ENCODE peak calls at places on chromosomes 7 and 10, in eight cellular contexts. D is foreskin fibroblast; Z is HFFc6; H is Calu3; U is GM12865; K is activated CD8-positive, alpha-beta T cell treated with anti-CD3 and anti-CD28 coated beads for 36 hours; C is neural crest cell; W is MCF 10A. G is an unnamed sample.

GRCh38 chr7:120986665-120987064 is 1.8 kb upstream of the CPED1 start:
- DNase-seq in D (no peak), Z (no peak), H (no peak), U (no peak), K (no peak), C (no peak), W (no peak), G (no peak)

GRCh38 chr10:10788761-10789160 is 228.9 kb upstream of the CELF2 start:
- DNase-seq in D (no peak), Z (no peak), H (no peak), U (no peak), K (no peak), C (no peak), W (no peak), G (no peak)

GRCh38 chr10:16967000-16967865 is 150.0 kb upstream of the RSU1 start:
- DNase-seq in D (peak; percentile 64), Z (peak; percentile 33), H (no peak), U (no peak), K (peak; percentile 10), C (no peak), W (peak; percentile 13), G (no peak)

GRCh38 chr10:12910835-12911234 is 90.7 kb downstream of the CCDC3 start:
- DNase-seq in D (no peak), Z (no peak), H (no peak), U (no peak), K (no peak), C (no peak), W (no peak), G (no peak)

GRCh38 chr10:44415121-44415520 is 30.2 kb upstream of the CXCL12 start:
- DNase-seq in D (no peak), Z (peak; percentile 26), H (no peak), U (no peak), K (no peak), C (no peak), W (no peak), G (no peak)

GRCh38 chr10:66941491-66941890 is 15.7 kb downstream of the LRRTM3 start:
- DNase-seq in D (no peak), Z (no peak), H (no peak), U (no peak), K (no peak), C (no peak), W (no peak), G (no peak)

GRCh38 chr7:112723416-112723815 is 66.8 kb downstream of the TMEM168 start:
- DNase-seq in D (peak; percentile 45), Z (peak; percentile 41), H (no peak), U (no peak), K (no peak), C (no peak), W (no peak), G (no peak)

GRCh38 chr10:93827035-93827804 is 66.6 kb upstream of the SLC35G1 start:
- DNase-seq in D (no peak), Z (no peak), H (no peak), U (no peak), K (no peak), C (no peak), W (no peak), G (no peak)

GRCh38 chr10:86288695-86289576 is 77.7 kb downstream of the GRID1 start:
- DNase-seq in D (no peak), Z (no peak), H (no peak), U (no peak), K (no peak), C (no peak), W (no peak), G (no peak)

GRCh38 chr7:150420987-150421674 is 29.3 kb upstream of the GIMAP8 start:
- DNase-seq in D (peak; percentile 70), Z (peak; percentile 65), H (peak; percentile 88), U (peak; percentile 90), K (peak; percentile 94), C (peak; percentile 87), W (peak; percentile 83), G (peak; percentile 88)

GRCh38 chr7:12554421-12554820 is 16.1 kb upstream of the SCIN start:
- DNase-seq in D (no peak), Z (no peak), H (no peak), U (no peak), K (no peak), C (no peak), W (no peak), G (no peak)

DNA sequence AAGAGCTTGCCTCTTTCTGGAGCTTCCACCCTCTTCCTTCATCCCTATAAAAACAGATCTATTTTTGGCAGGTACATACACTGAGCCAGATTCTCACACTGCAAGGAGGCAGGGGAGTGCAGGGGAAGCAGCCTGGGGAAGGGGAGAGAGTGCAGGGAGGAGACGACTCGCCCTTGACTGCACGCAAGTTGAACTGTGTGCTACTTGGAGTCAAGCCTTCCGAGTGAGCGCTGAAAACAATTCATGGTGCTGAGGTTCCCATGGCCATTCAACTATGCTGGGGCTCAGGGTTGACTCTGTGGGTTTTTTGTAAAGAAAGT is 51.3 kb downstream of the HSPA12A start:
- DNase-seq in D (no peak), Z (no peak), H (no peak), U (no peak), K (no peak), C (no peak), W (no peak), G (no peak)
- TF ChIP-seq CTCF in D (no peak), Z (no peak), H (no peak), U (no peak), K (no peak), C (no peak), W (no peak), G (no peak)

GRCh38 chr7:99311702-99312101 is 14.0 kb upstream of the ARPC1A start:
- DNase-seq in D (no peak), Z (no peak), H (no peak), U (no peak), K (no peak), C (no peak), W (peak; percentile 16), G (no peak)

GRCh38 chr7:99313204-99313573 is 12.5 kb upstream of the ARPC1A start:
- DNase-seq in D (no peak), Z (no peak), H (no peak), U (peak; percentile 28), K (no peak), C (no peak), W (no peak), G (no peak)

GRCh38 chr7:99314504-99314903 is 11.2 kb upstream of the ARPC1A start:
- DNase-seq in D (no peak), Z (no peak), H (no peak), U (peak; percentile 73), K (peak; percentile 78), C (no peak), W (peak; percentile 31), G (peak; percentile 47)

GRCh38 chr7:99310004-99310403 is 15.7 kb upstream of the ARPC1A start:
- DNase-seq in D (no peak), Z (no peak), H (no peak), U (no peak), K (no peak), C (no peak), W (no peak), G (no peak)

GRCh38 chr7:99312316-99313203 is 13.1 kb upstream of the ARPC1A start:
- DNase-seq in D (peak; percentile 29), Z (peak; percentile 51), H (peak; percentile 72), U (peak; percentile 74), K (peak; percentile 85), C (peak; percentile 74), W (peak; percentile 74), G (peak; percentile 77)
- TF ChIP-seq CTCF in D (peak; percentile 78), Z (peak; percentile 97), H (peak; percentile 61), U (peak; percentile 85), K (peak; percentile 94), C (peak; percentile 93), W (peak; percentile 92), G (peak; percentile 73)

DNA sequence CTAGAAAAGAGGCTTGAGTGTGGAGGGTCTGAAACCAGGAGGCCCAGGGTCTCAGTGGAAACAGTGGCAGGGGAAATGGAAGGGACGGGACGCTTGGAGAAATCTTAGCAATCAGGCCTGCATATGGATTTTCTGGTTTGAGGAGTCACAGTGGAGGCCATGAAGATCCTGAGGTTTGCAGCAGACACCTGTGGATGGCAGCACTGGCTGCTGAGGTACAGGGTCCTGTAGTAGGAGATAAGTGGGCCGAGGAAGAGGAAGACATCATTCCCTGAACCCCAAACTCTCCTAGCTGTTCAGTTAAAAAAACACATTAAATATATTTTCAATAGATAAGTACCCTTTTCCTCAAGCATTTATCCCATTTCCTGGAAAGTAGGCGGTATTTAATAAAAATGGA is 208.8 kb upstream of the IGFBP3 start:
- DNase-seq in D (no peak), Z (no peak), H (no peak), U (no peak), K (no peak), C (no peak), W (peak; percentile 44), G (no peak)
- TF ChIP-seq CTCF in D (no peak), Z (no peak), H (no peak), U (no peak), K (no peak), C (no peak), W (peak; percentile 45), G (no peak)

GRCh38 chr10:32981760-32982159 is 23.7 kb upstream of the ITGB1 start:
- DNase-seq in D (no peak), Z (peak; percentile 34), H (peak; percentile 61), U (no peak), K (peak; percentile 14), C (no peak), W (peak; percentile 28), G (no peak)

GRCh38 chr10:32982293-32982709 is 24.3 kb upstream of the ITGB1 start:
- DNase-seq in D (peak; percentile 82), Z (peak; percentile 89), H (peak; percentile 61), U (no peak), K (no peak), C (no peak), W (peak; percentile 53), G (no peak)

GRCh38 chr10:32980242-32980557 is 22.2 kb upstream of the ITGB1 start:
- DNase-seq in D (no peak), Z (no peak), H (no peak), U (no peak), K (no peak), C (no peak), W (no peak), G (no peak)

GRCh38 chr10:32979041-32979440 is 21.0 kb upstream of the ITGB1 start:
- DNase-seq in D (peak; percentile 56), Z (no peak), H (no peak), U (no peak), K (no peak), C (no peak), W (no peak), G (no peak)

DNA sequence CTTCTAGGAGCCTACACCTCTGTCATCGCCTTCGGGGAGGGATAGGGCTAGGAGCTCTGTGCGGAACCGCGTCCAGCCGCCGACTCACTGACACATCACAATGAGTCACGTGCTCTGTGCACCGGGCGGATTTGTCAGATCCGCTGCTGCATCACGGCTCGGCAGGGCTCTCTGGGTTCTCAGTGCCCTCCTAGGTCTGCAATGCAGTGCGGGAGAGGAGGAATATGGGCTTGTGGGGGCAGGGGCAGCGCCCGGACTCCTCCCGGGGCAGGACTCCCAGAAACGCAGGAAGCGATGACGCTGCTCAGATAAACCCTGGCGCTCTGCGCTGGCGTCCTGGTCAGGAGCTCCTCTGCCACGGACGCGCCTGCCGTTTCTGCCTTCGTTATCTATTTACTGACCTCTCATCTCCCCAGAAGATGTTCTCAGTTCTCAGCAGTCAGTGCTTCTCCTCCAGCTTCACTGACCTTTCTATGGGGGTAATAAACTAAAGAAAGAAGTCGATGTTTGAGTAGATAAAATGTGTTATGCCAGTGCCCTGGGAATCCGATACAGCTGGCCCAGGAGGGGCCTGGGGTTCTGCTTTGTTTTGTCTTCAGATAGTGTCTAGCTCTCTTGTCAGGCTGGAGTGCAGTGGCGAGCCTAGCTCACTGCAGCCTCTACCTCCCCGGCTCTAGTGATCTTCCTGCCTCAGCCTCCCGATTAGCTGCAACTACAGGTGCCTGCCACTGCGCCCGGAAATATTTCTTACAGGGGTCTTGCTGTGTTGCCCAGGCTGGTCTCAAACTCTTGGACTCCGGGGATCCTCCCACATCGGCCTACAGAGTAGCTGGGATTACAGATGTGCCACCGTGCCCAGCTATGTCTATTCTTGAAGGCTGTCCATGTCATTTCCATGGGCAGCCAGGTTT is 22.8 kb upstream of the ITGB1 start:
- DNase-seq in D (peak; percentile 100), Z (peak; percentile 100), H (peak; percentile 93), U (peak; percentile 86), K (peak; percentile 91), C (peak; percentile 51), W (peak; percentile 99), G (peak; percentile 69)
- TF ChIP-seq CTCF in D (no peak), Z (peak; percentile 12), H (no peak), U (no peak), K (no peak), C (no peak), W (no peak), G (no peak)